ENCODE peak calls at places on chromosomes 6 and 20, in five cellular contexts. J, G, M, Y and F are unnamed samples.

GRCh38 chr6:14814016-14814415 is 431.9 kb upstream of the JARID2 start:
- DNase-seq in J (no peak), G (no peak), M (no peak), Y (no peak), F (no peak)

GRCh38 chr6:122754191-122754731 is 25.3 kb upstream of the FABP7 start:
- DNase-seq in J (no peak), G (no peak), M (no peak), Y (no peak), F (no peak)

GRCh38 chr20:64232794-64233193 is 22.8 kb upstream of the PCMTD2 start:
- DNase-seq in J (no peak), G (no peak), M (peak; percentile 30), Y (no peak), F (no peak)

GRCh38 chr6:13604546-13605416 is 10.4 kb upstream of the NOL7 start:
- DNase-seq in J (no peak), G (no peak), M (no peak), Y (no peak), F (no peak)

GRCh38 chr6:141914646-141915045 is 218.1 kb upstream of the GJE1 start:
- DNase-seq in J (no peak), G (no peak), M (no peak), Y (no peak), F (no peak)

GRCh38 chr20:45997187-45997586 is 11.5 kb upstream of the MMP9 start:
- DNase-seq in J (no peak), G (no peak), M (no peak), Y (no peak), F (no peak)

GRCh38 chr6:150857062-150857905 is 8.2 kb upstream of the MTHFD1L start:
- DNase-seq in J (no peak), G (no peak), M (no peak), Y (peak; percentile 100), F (no peak)

GRCh38 chr6:119027465-119027864 is 51.0 kb downstream of the FAM184A start:
- DNase-seq in J (no peak), G (no peak), M (no peak), Y (no peak), F (no peak)

GRCh38 chr6:139062921-139063320 is 34.4 kb downstream of the ABRACL start:
- DNase-seq in J (no peak), G (no peak), M (no peak), Y (peak; percentile 52), F (no peak)

GRCh38 chr6:41424370-41425058 is 89.1 kb downstream of the NCR2 start:
- DNase-seq in J (peak; percentile 92), G (peak; percentile 79), M (no peak), Y (peak; percentile 80), F (peak; percentile 69)

GRCh38 chr6:5307058-5307457 is 45.7 kb downstream of the FARS2 start:
- DNase-seq in J (no peak), G (no peak), M (no peak), Y (no peak), F (no peak)

GRCh38 chr6:148144917-148145521 is 197.6 kb upstream of the SASH1 start:
- DNase-seq in J (peak; percentile 77), G (peak; percentile 77), M (peak; percentile 79), Y (peak; percentile 76), F (no peak)

GRCh38 chr6:170142559-170142958 is 148.3 kb downstream of the DLL1 start:
- DNase-seq in J (peak; percentile 1), G (peak; percentile 31), M (peak; percentile 45), Y (no peak), F (peak; percentile 7)

DNA sequence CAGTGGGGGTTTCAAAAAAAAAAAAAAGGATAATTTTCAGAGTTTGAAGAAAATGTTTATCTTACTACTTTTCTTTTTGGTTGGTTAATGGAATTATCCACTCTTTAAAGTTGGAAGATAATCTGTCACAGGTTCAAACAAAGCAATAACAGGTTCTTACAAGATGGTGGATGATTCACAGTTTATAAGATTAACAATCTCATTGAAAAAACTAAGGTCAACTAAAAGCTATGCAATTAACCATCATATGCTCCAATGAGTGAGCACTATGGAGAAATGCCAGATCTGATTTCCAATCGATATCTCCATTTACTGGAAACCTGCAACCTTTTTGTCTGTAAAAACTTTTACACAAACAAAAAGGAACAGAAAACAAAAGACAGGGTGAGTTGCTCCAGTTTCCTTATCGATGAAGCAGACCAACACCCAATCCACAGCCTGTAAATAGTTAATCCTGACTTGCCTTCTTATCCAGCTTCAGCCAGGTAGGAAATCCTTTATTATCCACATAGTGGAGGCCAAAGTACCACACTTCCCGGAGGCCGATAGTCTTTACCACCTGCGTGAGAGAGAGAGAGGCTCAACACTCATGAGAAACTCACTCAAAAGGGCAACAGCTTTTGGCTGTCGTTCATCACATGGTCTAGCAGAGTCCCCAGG is 32.4 kb downstream of the EZR start:
- DNase-seq in J (no peak), G (no peak), M (no peak), Y (no peak), F (no peak)
- H3K36me3 ChIP-seq in J (peaks cover 57% of the 10 kb centered on the region), G (no peaks in the 10 kb centered on the region), M (peaks cover 68% of the 10 kb centered on the region), Y (peaks cover 23% of the 10 kb centered on the region), F (peaks cover 4% of the 10 kb centered on the region)

GRCh38 chr20:60271597-60271996 is 313.4 kb downstream of the CDH26 start:
- DNase-seq in J (no peak), G (no peak), M (no peak), Y (no peak), F (no peak)
- TF ChIP-seq CTCF in J (no peak), G (peak; percentile 20), M (peak; percentile 13), Y (peak; percentile 48), F (no peak)

DNA sequence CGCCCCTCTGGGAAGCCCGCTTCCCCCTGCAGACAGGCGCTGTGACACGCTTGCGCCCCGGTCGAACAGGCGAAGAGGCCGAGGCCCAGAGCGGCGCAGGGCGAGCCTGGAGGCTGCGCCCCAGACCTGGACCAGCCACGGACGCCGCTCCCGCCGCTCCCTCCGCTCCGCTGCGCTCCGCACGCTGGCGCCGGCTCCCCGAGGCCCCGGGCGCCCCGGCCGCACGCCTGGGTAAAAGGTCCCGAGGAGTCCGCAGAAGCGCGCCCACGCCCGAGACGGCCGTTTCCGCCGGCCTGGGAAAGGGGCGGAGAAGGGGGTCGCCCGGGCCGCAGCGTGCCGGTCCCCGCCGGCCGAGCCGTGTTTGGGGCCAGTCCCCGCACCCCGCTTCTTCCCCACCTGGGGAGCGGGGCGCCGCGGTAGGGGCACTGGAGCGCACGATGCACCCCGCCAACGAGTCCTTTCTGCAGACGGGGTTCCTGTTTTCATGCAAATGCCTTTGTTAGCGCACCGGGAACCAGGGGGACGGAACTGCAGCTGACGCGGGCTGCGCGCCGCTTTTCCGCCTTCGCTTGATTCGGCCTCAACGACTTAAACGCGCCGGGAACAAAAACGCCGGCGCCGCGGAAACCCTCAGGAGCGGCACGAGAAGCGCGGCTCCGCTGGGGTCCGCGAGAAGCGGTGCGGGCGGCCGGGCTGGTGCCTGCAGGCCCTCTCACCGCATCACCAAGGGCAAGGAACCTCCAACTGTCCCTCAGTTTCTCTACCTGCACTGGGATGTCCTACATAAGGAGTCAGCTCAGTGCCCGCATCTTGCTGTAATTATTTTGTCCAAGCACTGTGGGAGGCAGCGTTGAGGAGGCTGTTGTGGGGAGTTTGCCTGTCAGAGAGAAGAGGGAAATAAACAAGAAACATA is 91.7 kb upstream of the SIRPA start:
- DNase-seq in J (peak; percentile 58), G (no peak), M (peak; percentile 85), Y (peak; percentile 59), F (peak; percentile 94)
- H3K27ac ChIP-seq in J (peak overlapping the region; percentile 39), G (peak overlapping the region; percentile 74), M (peak overlapping the region; percentile 87), Y (no peak overlapping the region), F (peak overlapping the region; percentile 99)

GRCh38 chr6:43523282-43523681 is 6.4 kb downstream of the POLR1C start:
- DNase-seq in J (no peak), G (no peak), M (no peak), Y (no peak), F (no peak)
- H3K36me3 ChIP-seq in J (peaks cover 47% of the 10 kb centered on the region), G (peaks cover 13% of the 10 kb centered on the region), M (peaks cover 92% of the 10 kb centered on the region), Y (peaks cover 46% of the 10 kb centered on the region), F (peaks cover 92% of the 10 kb centered on the region)

GRCh38 chr20:14264869-14265268 is 72.5 kb downstream of the FLRT3 start:
- DNase-seq in J (no peak), G (no peak), M (no peak), Y (peak; percentile 28), F (no peak)
- TF ChIP-seq CTCF in J (no peak), G (no peak), M (peak; percentile 14), Y (peak; percentile 42), F (no peak)

GRCh38 chr6:16583151-16583762 is 178.0 kb downstream of the ATXN1 start:
- DNase-seq in J (no peak), G (no peak), M (no peak), Y (no peak), F (no peak)
- H3K27ac ChIP-seq in J (no peak overlapping the region), G (no peak overlapping the region), M (no peak overlapping the region), Y (no peak overlapping the region), F (no peak overlapping the region)